ENCODE peak calls at places on chromosomes 3 and 15, in ten cellular contexts. One of them, this sample, is unnamed.

GRCh38 chr3:106728315-106728821 is 648.9 kb upstream of the CCDC54 start:
- DNase-seq in GM23338: no peak
- DNase-seq in H1: no peak
- DNase-seq in HCT116: peak; percentile 42
- DNase-seq in transverse colon: no peak
- DNase-seq in HL-60: no peak
- DNase-seq in sigmoid colon: no peak
- DNase-seq in HepG2: no peak
- DNase-seq in spleen: no peak
- DNase-seq in endothelial cell of umbilical vein: peak; percentile 96
- DNase-seq in this sample: no peak

GRCh38 chr15:89745768-89746167 is 5.3 kb downstream of the MESP1 start:
- DNase-seq in endothelial cell of umbilical vein: no peak
- DNase-seq in HCT116: no peak
- DNase-seq in H1: no peak
- DNase-seq in HL-60: no peak
- DNase-seq in sigmoid colon: no peak
- DNase-seq in transverse colon: no peak
- DNase-seq in GM23338: no peak
- DNase-seq in spleen: no peak
- DNase-seq in HepG2: no peak
- DNase-seq in this sample: no peak

GRCh38 chr3:100523050-100523760 is 30.8 kb downstream of the TMEM45A start:
- DNase-seq in GM23338: no peak
- DNase-seq in H1: no peak
- DNase-seq in HL-60: no peak
- DNase-seq in transverse colon: no peak
- DNase-seq in spleen: no peak
- DNase-seq in sigmoid colon: no peak
- DNase-seq in HCT116: no peak
- DNase-seq in HepG2: no peak
- DNase-seq in endothelial cell of umbilical vein: no peak
- DNase-seq in this sample: no peak

GRCh38 chr3:61847784-61848462 is 286.6 kb downstream of the PTPRG start:
- DNase-seq in transverse colon: peak; percentile 71
- DNase-seq in sigmoid colon: peak; percentile 77
- DNase-seq in H1: no peak
- DNase-seq in HL-60: no peak
- DNase-seq in HepG2: peak; percentile 17
- DNase-seq in HCT116: no peak
- DNase-seq in endothelial cell of umbilical vein: peak; percentile 50
- DNase-seq in spleen: no peak
- DNase-seq in GM23338: peak; percentile 72
- DNase-seq in this sample: no peak

GRCh38 chr15:64901914-64902313 is 9.8 kb upstream of the ANKDD1A start:
- DNase-seq in HCT116: no peak
- DNase-seq in endothelial cell of umbilical vein: no peak
- DNase-seq in GM23338: no peak
- DNase-seq in H1: no peak
- DNase-seq in HL-60: no peak
- DNase-seq in HepG2: no peak
- DNase-seq in transverse colon: no peak
- DNase-seq in spleen: no peak
- DNase-seq in sigmoid colon: no peak
- DNase-seq in this sample: no peak

GRCh38 chr3:13072239-13073041 is 789 bp downstream of the IQSEC1 start:
- DNase-seq in HepG2: no peak
- DNase-seq in HCT116: no peak
- DNase-seq in sigmoid colon: no peak
- DNase-seq in endothelial cell of umbilical vein: no peak
- DNase-seq in HL-60: no peak
- DNase-seq in H1: no peak
- DNase-seq in transverse colon: peak; percentile 77
- DNase-seq in GM23338: peak; percentile 60
- DNase-seq in spleen: peak; percentile 90
- DNase-seq in this sample: no peak

GRCh38 chr15:80984856-80985255 is 4.8 kb downstream of the MESD start:
- DNase-seq in HL-60: peak; percentile 35
- DNase-seq in sigmoid colon: no peak
- DNase-seq in endothelial cell of umbilical vein: no peak
- DNase-seq in transverse colon: peak; percentile 14
- DNase-seq in spleen: no peak
- DNase-seq in HepG2: no peak
- DNase-seq in HCT116: no peak
- DNase-seq in H1: no peak
- DNase-seq in GM23338: no peak
- DNase-seq in this sample: no peak

GRCh38 chr15:97995192-97995591 is 34.7 kb downstream of the ARRDC4 start:
- DNase-seq in GM23338: no peak
- DNase-seq in sigmoid colon: no peak
- DNase-seq in HCT116: no peak
- DNase-seq in H1: no peak
- DNase-seq in endothelial cell of umbilical vein: no peak
- DNase-seq in transverse colon: peak; percentile 47
- DNase-seq in HepG2: no peak
- DNase-seq in HL-60: no peak
- DNase-seq in spleen: no peak
- DNase-seq in this sample: no peak

GRCh38 chr3:141275973-141276372 is 44.3 kb downstream of the PXYLP1 start:
- DNase-seq in spleen: no peak
- DNase-seq in endothelial cell of umbilical vein: no peak
- DNase-seq in HepG2: peak; percentile 86
- DNase-seq in transverse colon: no peak
- DNase-seq in HCT116: no peak
- DNase-seq in H1: no peak
- DNase-seq in sigmoid colon: no peak
- DNase-seq in GM23338: no peak
- DNase-seq in HL-60: peak; percentile 38
- DNase-seq in this sample: no peak

GRCh38 chr3:196193738-196194541 is 17.3 kb downstream of the ZDHHC19 start:
- DNase-seq in HL-60: peak; percentile 97
- DNase-seq in spleen: peak; percentile 86
- DNase-seq in GM23338: no peak
- DNase-seq in transverse colon: peak; percentile 79
- DNase-seq in H1: no peak
- DNase-seq in endothelial cell of umbilical vein: no peak
- DNase-seq in HCT116: no peak
- DNase-seq in sigmoid colon: no peak
- DNase-seq in HepG2: no peak
- DNase-seq in this sample: no peak

GRCh38 chr15:56019060-56019793 is 25.8 kb upstream of the NEDD4 start:
- DNase-seq in HCT116: no peak
- DNase-seq in sigmoid colon: no peak
- DNase-seq in HepG2: no peak
- DNase-seq in endothelial cell of umbilical vein: no peak
- DNase-seq in spleen: no peak
- DNase-seq in GM23338: no peak
- DNase-seq in H1: no peak
- DNase-seq in HL-60: no peak
- DNase-seq in transverse colon: no peak
- DNase-seq in this sample: no peak
- TF ChIP-seq POLR2AphosphoS5 in HCT116: no peak
- TF ChIP-seq POLR2AphosphoS5 in sigmoid colon: no peak
- TF ChIP-seq POLR2AphosphoS5 in HepG2: no peak
- TF ChIP-seq POLR2AphosphoS5 in endothelial cell of umbilical vein: no peak
- TF ChIP-seq POLR2AphosphoS5 in spleen: no peak
- TF ChIP-seq POLR2AphosphoS5 in GM23338: no peak
- TF ChIP-seq POLR2AphosphoS5 in H1: no peak
- TF ChIP-seq POLR2AphosphoS5 in HL-60: no peak
- TF ChIP-seq POLR2AphosphoS5 in transverse colon: no peak
- TF ChIP-seq POLR2AphosphoS5 in this sample: no peak

DNA sequence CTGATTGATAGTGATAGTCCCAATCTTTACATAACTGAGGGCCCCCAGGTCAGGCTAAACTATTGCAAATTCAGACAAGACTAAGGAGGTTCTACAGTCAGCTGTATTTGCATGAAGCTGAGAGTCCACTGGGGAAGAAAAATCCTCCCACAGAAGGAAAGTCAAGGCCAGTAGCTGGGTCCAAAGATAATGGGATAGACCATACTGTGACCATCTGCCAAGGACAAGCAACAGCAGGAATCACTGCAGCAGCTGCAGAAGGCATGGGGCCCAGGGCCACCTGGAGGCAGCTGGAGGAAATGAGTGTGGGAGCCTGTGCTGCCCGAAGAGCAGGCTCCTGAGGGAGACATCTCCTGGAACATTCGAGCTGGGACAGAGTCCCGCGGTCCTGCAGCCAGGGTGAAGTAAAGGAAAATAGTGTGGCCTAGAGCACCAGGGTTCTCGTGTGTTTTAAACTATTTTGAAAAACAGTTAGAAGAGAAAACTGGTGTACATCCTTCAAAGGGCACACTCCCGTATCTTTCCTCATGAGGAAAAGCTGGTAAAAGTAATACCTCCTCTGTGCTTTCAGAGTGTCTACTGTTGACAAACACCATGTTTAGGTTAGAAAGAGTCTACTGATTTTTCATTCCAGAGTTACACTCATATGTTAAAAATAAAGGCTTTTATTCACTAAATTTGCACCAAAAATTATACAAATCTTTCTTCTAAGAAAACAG is 13.1 kb upstream of the TMEM212 start:
- DNase-seq in spleen: peak; percentile 89
- DNase-seq in HCT116: no peak
- DNase-seq in GM23338: peak; percentile 86
- DNase-seq in transverse colon: peak; percentile 72
- DNase-seq in endothelial cell of umbilical vein: peak; percentile 96
- DNase-seq in HL-60: no peak
- DNase-seq in HepG2: peak; percentile 81
- DNase-seq in sigmoid colon: peak; percentile 89
- DNase-seq in H1: no peak
- DNase-seq in this sample: no peak
- TF ChIP-seq CTCF in spleen: peak; percentile 61
- TF ChIP-seq CTCF in HCT116: peak; percentile 76
- TF ChIP-seq CTCF in GM23338: peak; percentile 63
- TF ChIP-seq CTCF in transverse colon: peak; percentile 74
- TF ChIP-seq CTCF in endothelial cell of umbilical vein: peak; percentile 81
- TF ChIP-seq CTCF in HL-60: peak; percentile 46
- TF ChIP-seq CTCF in HepG2: peak; percentile 96
- TF ChIP-seq CTCF in sigmoid colon: peak; percentile 58
- TF ChIP-seq CTCF in H1: peak; percentile 77
- TF ChIP-seq CTCF in this sample: peak; percentile 32

DNA sequence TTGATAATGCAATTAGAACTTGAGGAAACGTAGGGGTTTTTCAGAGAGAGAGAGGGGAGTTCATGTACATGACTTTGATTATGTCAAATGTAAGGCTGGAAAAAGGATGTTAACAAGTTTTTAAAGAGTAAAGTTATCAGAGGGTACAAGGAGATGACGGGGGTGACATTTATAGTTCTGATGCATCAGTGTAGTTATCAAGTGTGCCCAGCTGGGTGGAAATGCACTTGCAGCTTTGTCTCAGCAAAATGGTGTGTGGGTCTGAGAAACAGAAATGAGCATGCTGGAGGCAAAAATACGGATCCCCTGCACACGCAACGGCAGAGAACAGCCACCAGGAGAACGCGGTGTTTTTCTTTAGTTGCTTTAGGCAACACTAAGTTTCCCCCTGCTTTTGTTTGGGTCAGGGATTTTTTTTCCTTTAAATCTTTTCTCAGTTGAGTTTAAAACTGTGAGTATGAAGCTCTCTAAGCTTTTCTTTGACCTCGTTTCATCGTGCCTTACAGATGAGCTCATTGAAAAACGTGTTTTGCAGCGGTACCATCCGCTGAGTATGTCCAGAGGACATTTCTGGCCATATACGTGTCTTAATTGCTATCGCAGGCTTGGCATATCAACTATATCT is 205.4 kb downstream of the PDZRN3 start:
- DNase-seq in HepG2: no peak
- DNase-seq in GM23338: peak; percentile 74
- DNase-seq in spleen: no peak
- DNase-seq in endothelial cell of umbilical vein: no peak
- DNase-seq in H1: no peak
- DNase-seq in sigmoid colon: no peak
- DNase-seq in transverse colon: no peak
- DNase-seq in HCT116: no peak
- DNase-seq in HL-60: no peak
- DNase-seq in this sample: no peak
- H3K4me3 ChIP-seq in HepG2: no peak overlapping the region
- H3K4me3 ChIP-seq in GM23338: no peak overlapping the region
- H3K4me3 ChIP-seq in spleen: no peak overlapping the region
- H3K4me3 ChIP-seq in endothelial cell of umbilical vein: no peak overlapping the region
- H3K4me3 ChIP-seq in H1: no peak overlapping the region
- H3K4me3 ChIP-seq in sigmoid colon: no peak overlapping the region
- H3K4me3 ChIP-seq in transverse colon: no peak overlapping the region
- H3K4me3 ChIP-seq in HCT116: no peak overlapping the region
- H3K4me3 ChIP-seq in HL-60: no peak overlapping the region
- H3K4me3 ChIP-seq in this sample: no peak overlapping the region

GRCh38 chr3:123661973-123662372 is 77.1 kb upstream of the HACD2 start:
- DNase-seq in sigmoid colon: no peak
- DNase-seq in HCT116: no peak
- DNase-seq in transverse colon: no peak
- DNase-seq in H1: no peak
- DNase-seq in HL-60: no peak
- DNase-seq in HepG2: no peak
- DNase-seq in GM23338: no peak
- DNase-seq in spleen: no peak
- DNase-seq in endothelial cell of umbilical vein: no peak
- DNase-seq in this sample: no peak

GRCh38 chr3:123660276-123660675 is 75.4 kb upstream of the HACD2 start:
- DNase-seq in spleen: no peak
- DNase-seq in transverse colon: no peak
- DNase-seq in GM23338: no peak
- DNase-seq in sigmoid colon: no peak
- DNase-seq in HL-60: no peak
- DNase-seq in endothelial cell of umbilical vein: no peak
- DNase-seq in HepG2: no peak
- DNase-seq in H1: no peak
- DNase-seq in HCT116: no peak
- DNase-seq in this sample: no peak

GRCh38 chr3:123658860-123659221 is 74.0 kb upstream of the HACD2 start:
- DNase-seq in HCT116: no peak
- DNase-seq in spleen: peak; percentile 23
- DNase-seq in endothelial cell of umbilical vein: no peak
- DNase-seq in GM23338: no peak
- DNase-seq in transverse colon: peak; percentile 42
- DNase-seq in HepG2: no peak
- DNase-seq in sigmoid colon: peak; percentile 92
- DNase-seq in HL-60: no peak
- DNase-seq in H1: no peak
- DNase-seq in this sample: no peak

GRCh38 chr3:123658118-123658859 is 73.4 kb upstream of the HACD2 start:
- DNase-seq in HL-60: no peak
- DNase-seq in HCT116: no peak
- DNase-seq in endothelial cell of umbilical vein: peak; percentile 44
- DNase-seq in transverse colon: peak; percentile 52
- DNase-seq in sigmoid colon: peak; percentile 92
- DNase-seq in GM23338: no peak
- DNase-seq in HepG2: no peak
- DNase-seq in spleen: no peak
- DNase-seq in H1: no peak
- DNase-seq in this sample: no peak

DNA sequence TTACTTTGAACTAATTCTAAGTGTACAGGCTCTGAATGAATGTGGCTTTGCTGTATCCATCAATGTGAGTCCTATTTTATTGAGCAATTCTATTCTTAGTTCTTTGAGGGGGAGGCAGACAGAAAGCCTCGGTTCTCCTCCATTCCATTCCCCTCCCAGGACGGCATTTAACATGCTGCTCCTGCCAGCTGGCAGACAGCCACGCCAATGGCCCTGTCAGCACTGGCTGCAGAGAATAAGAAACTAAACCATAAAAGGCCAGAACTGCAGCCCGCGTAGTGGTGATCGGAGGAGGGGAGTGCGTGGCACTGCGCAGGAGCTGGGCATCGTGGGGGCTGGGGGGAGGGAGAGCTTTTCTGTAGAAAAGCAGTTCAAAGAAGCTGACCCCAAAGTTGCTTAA is 76.0 kb upstream of the HACD2 start:
- DNase-seq in endothelial cell of umbilical vein: peak; percentile 89
- DNase-seq in HCT116: no peak
- DNase-seq in GM23338: no peak
- DNase-seq in sigmoid colon: peak; percentile 98
- DNase-seq in HL-60: no peak
- DNase-seq in H1: no peak
- DNase-seq in transverse colon: peak; percentile 91
- DNase-seq in HepG2: no peak
- DNase-seq in spleen: peak; percentile 86
- DNase-seq in this sample: no peak
- TF ChIP-seq POLR2AphosphoS5 in endothelial cell of umbilical vein: no peak
- TF ChIP-seq POLR2AphosphoS5 in HCT116: no peak
- TF ChIP-seq POLR2AphosphoS5 in GM23338: no peak
- TF ChIP-seq POLR2AphosphoS5 in sigmoid colon: peak; percentile 81
- TF ChIP-seq POLR2AphosphoS5 in HL-60: no peak
- TF ChIP-seq POLR2AphosphoS5 in H1: no peak
- TF ChIP-seq POLR2AphosphoS5 in transverse colon: peak; percentile 86
- TF ChIP-seq POLR2AphosphoS5 in HepG2: no peak
- TF ChIP-seq POLR2AphosphoS5 in spleen: peak; percentile 80
- TF ChIP-seq POLR2AphosphoS5 in this sample: peak; percentile 89

This sample was measured in vagina.